ENCODE peak calls at places on chromosomes 5 and 9, in six cellular contexts. One of them, this sample, is unnamed.

GRCh38 chr9:121398374-121398773 is 28.3 kb upstream of the STOM start:
- DNase-seq in psoas muscle: no peak
- DNase-seq in esophagus squamous epithelium: no peak
- DNase-seq in CD8-positive, alpha-beta memory T cell: no peak
- DNase-seq in breast epithelium: no peak
- DNase-seq in Karpas-422: no peak
- DNase-seq in this sample: no peak

GRCh38 chr5:136191304-136192014 is 1.5 kb downstream of the SMIM32 start:
- DNase-seq in esophagus squamous epithelium: no peak
- DNase-seq in breast epithelium: no peak
- DNase-seq in CD8-positive, alpha-beta memory T cell: no peak
- DNase-seq in Karpas-422: no peak
- DNase-seq in psoas muscle: no peak
- DNase-seq in this sample: no peak

GRCh38 chr9:6461619-6462018 is 48.6 kb downstream of the UHRF2 start:
- DNase-seq in breast epithelium: no peak
- DNase-seq in esophagus squamous epithelium: no peak
- DNase-seq in CD8-positive, alpha-beta memory T cell: no peak
- DNase-seq in psoas muscle: no peak
- DNase-seq in Karpas-422: no peak
- DNase-seq in this sample: no peak

GRCh38 chr9:71646131-71646530 is 122.2 kb downstream of the CEMIP2 start:
- DNase-seq in CD8-positive, alpha-beta memory T cell: no peak
- DNase-seq in psoas muscle: no peak
- DNase-seq in Karpas-422: no peak
- DNase-seq in esophagus squamous epithelium: no peak
- DNase-seq in breast epithelium: no peak
- DNase-seq in this sample: no peak

GRCh38 chr5:112546946-112547647 is 128.0 kb upstream of the EPB41L4A start:
- DNase-seq in Karpas-422: no peak
- DNase-seq in CD8-positive, alpha-beta memory T cell: no peak
- DNase-seq in esophagus squamous epithelium: no peak
- DNase-seq in psoas muscle: no peak
- DNase-seq in breast epithelium: no peak
- DNase-seq in this sample: no peak

GRCh38 chr9:124206391-124206790 is 51.4 kb upstream of the NEK6 start:
- DNase-seq in Karpas-422: peak; percentile 94
- DNase-seq in esophagus squamous epithelium: no peak
- DNase-seq in breast epithelium: no peak
- DNase-seq in CD8-positive, alpha-beta memory T cell: no peak
- DNase-seq in psoas muscle: no peak
- DNase-seq in this sample: no peak

GRCh38 chr9:93151097-93151784 is 17.2 kb upstream of the NINJ1 start:
- DNase-seq in breast epithelium: no peak
- DNase-seq in psoas muscle: no peak
- DNase-seq in esophagus squamous epithelium: no peak
- DNase-seq in CD8-positive, alpha-beta memory T cell: no peak
- DNase-seq in Karpas-422: no peak
- DNase-seq in this sample: no peak

GRCh38 chr9:15101046-15101445 is 190.8 kb upstream of the FREM1 start:
- DNase-seq in breast epithelium: no peak
- DNase-seq in CD8-positive, alpha-beta memory T cell: no peak
- DNase-seq in Karpas-422: no peak
- DNase-seq in esophagus squamous epithelium: no peak
- DNase-seq in psoas muscle: no peak
- DNase-seq in this sample: no peak

GRCh38 chr9:130268521-130269131 is 3.1 kb downstream of the HMCN2 start:
- DNase-seq in breast epithelium: no peak
- DNase-seq in Karpas-422: no peak
- DNase-seq in esophagus squamous epithelium: no peak
- DNase-seq in CD8-positive, alpha-beta memory T cell: no peak
- DNase-seq in psoas muscle: no peak
- DNase-seq in this sample: peak; percentile 58

GRCh38 chr9:70256123-70256551 is 2.6 kb upstream of the SMC5 start:
- DNase-seq in psoas muscle: no peak
- DNase-seq in Karpas-422: no peak
- DNase-seq in breast epithelium: no peak
- DNase-seq in CD8-positive, alpha-beta memory T cell: no peak
- DNase-seq in esophagus squamous epithelium: no peak
- DNase-seq in this sample: no peak

GRCh38 chr9:117290809-117291208 is 124.0 kb downstream of the ASTN2 start:
- DNase-seq in CD8-positive, alpha-beta memory T cell: no peak
- DNase-seq in Karpas-422: no peak
- DNase-seq in esophagus squamous epithelium: no peak
- DNase-seq in psoas muscle: no peak
- DNase-seq in breast epithelium: no peak
- DNase-seq in this sample: no peak

GRCh38 chr9:129109952-129110739 is 447 bp downstream of the CRAT start:
- DNase-seq in breast epithelium: no peak
- DNase-seq in Karpas-422: no peak
- DNase-seq in CD8-positive, alpha-beta memory T cell: no peak
- DNase-seq in esophagus squamous epithelium: no peak
- DNase-seq in psoas muscle: peak; percentile 57
- DNase-seq in this sample: no peak

GRCh38 chr9:137494104-137494544 is 35.0 kb upstream of the NSMF start:
- DNase-seq in Karpas-422: no peak
- DNase-seq in breast epithelium: no peak
- DNase-seq in CD8-positive, alpha-beta memory T cell: no peak
- DNase-seq in psoas muscle: no peak
- DNase-seq in esophagus squamous epithelium: no peak
- DNase-seq in this sample: no peak

GRCh38 chr5:145752534-145752933 is 82.6 kb downstream of the PRELID2 start:
- DNase-seq in Karpas-422: no peak
- DNase-seq in breast epithelium: no peak
- DNase-seq in esophagus squamous epithelium: no peak
- DNase-seq in psoas muscle: no peak
- DNase-seq in CD8-positive, alpha-beta memory T cell: no peak
- DNase-seq in this sample: no peak

GRCh38 chr5:168121138-168121494 is 170.3 kb upstream of the WWC1 start:
- DNase-seq in CD8-positive, alpha-beta memory T cell: no peak
- DNase-seq in Karpas-422: no peak
- DNase-seq in psoas muscle: no peak
- DNase-seq in esophagus squamous epithelium: no peak
- DNase-seq in breast epithelium: no peak
- DNase-seq in this sample: no peak

GRCh38 chr9:33447404-33448158 is at the start of gene AQP3:
- DNase-seq in psoas muscle: peak; percentile 69
- DNase-seq in CD8-positive, alpha-beta memory T cell: peak; percentile 80
- DNase-seq in esophagus squamous epithelium: no peak
- DNase-seq in breast epithelium: peak; percentile 74
- DNase-seq in Karpas-422: peak; percentile 54
- DNase-seq in this sample: peak; percentile 81

DNA sequence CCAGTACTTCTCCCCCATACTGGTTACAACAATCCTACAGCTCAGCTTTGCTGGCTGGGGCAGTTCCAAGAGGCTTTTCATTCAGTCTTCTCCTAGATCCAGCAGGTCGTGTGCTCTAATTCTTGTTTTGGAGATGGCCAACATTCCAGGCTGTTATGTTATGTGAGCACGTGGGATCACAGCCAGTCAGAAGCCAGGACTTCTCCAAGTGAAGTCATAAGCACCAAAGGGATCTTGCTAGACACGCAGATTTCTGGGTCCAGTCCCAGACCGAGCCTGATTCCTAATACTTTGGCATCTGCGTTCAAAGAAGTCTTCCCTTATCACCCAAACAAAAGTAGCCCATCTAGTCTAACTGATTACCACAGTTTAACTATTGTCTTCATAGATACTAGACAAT is 1.4 kb upstream of the LARP1 start:
- DNase-seq in breast epithelium: no peak
- DNase-seq in psoas muscle: peak; percentile 74
- DNase-seq in esophagus squamous epithelium: peak; percentile 4
- DNase-seq in Karpas-422: peak; percentile 51
- DNase-seq in CD8-positive, alpha-beta memory T cell: no peak
- DNase-seq in this sample: peak; percentile 91
- H3K4me3 ChIP-seq in breast epithelium: no peak overlapping the region
- H3K4me3 ChIP-seq in psoas muscle: peak overlapping the region; percentile 72
- H3K4me3 ChIP-seq in esophagus squamous epithelium: peak overlapping the region; percentile 75
- H3K4me3 ChIP-seq in Karpas-422: peak overlapping the region; percentile 71
- H3K4me3 ChIP-seq in CD8-positive, alpha-beta memory T cell: no peak overlapping the region
- H3K4me3 ChIP-seq in this sample: peak overlapping the region; percentile 59

DNA sequence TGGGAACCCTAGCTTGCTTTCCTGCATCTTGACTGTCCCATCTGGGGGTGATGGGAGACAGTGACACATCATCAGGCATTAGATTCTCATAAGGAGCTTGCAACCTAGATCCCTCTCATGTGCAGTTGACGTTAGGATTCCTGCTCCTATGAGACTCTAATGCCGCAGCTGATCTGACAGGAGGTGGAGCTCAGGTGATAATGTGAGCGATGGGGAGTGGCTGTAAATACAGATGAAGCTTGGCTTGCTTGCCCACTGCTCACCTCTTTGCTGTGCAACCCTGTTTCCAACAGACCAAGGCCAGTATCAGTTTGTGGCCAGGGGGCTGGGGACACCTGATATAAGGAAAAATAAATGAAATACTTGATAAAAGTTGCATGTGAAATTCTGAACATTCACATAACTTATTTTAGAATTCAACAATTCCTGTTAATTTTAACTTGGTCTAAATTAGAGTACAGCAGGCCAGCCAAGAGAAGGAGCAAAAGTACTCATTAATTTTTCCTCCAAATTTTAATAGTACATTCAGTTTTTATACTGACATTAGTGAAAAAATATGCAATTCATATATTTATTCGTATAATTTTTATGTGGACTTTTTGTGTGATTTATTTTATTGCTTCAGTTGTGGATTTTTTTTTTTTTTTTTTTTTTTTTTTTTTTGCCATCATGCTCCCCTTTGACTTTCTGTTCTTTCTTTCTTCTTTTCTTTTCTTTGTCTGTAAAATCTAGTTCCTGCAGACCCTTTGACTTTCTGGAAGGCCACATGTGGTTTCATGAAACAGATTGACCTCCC is 11.4 kb downstream of the PAM start:
- DNase-seq in CD8-positive, alpha-beta memory T cell: no peak
- DNase-seq in breast epithelium: no peak
- DNase-seq in Karpas-422: no peak
- DNase-seq in psoas muscle: no peak
- DNase-seq in esophagus squamous epithelium: no peak
- DNase-seq in this sample: no peak
- H3K4me1 ChIP-seq in CD8-positive, alpha-beta memory T cell: peaks cover 32% of the 10 kb centered on the region
- H3K4me1 ChIP-seq in breast epithelium: no peaks in the 10 kb centered on the region
- H3K4me1 ChIP-seq in Karpas-422: peaks cover 9% of the 10 kb centered on the region
- H3K4me1 ChIP-seq in psoas muscle: peaks cover 49% of the 10 kb centered on the region
- H3K4me1 ChIP-seq in esophagus squamous epithelium: peaks cover 15% of the 10 kb centered on the region
- H3K4me1 ChIP-seq in this sample: no peaks in the 10 kb centered on the region

GRCh38 chr9:97562542-97562941 is 61.1 kb downstream of the TMOD1 start:
- DNase-seq in breast epithelium: no peak
- DNase-seq in psoas muscle: peak; percentile 42
- DNase-seq in Karpas-422: no peak
- DNase-seq in esophagus squamous epithelium: no peak
- DNase-seq in CD8-positive, alpha-beta memory T cell: no peak
- DNase-seq in this sample: no peak
- H3K27ac ChIP-seq in breast epithelium: no peak overlapping the region
- H3K27ac ChIP-seq in psoas muscle: peak overlapping the region; percentile 84
- H3K27ac ChIP-seq in Karpas-422: no peak overlapping the region
- H3K27ac ChIP-seq in esophagus squamous epithelium: peak overlapping the region; percentile 73
- H3K27ac ChIP-seq in CD8-positive, alpha-beta memory T cell: no peak overlapping the region
- H3K27ac ChIP-seq in this sample: peak overlapping the region; percentile 1

GRCh38 chr5:181160144-181160754 is 12.9 kb downstream of the OR2V2 start:
- DNase-seq in psoas muscle: peak; percentile 56
- DNase-seq in CD8-positive, alpha-beta memory T cell: peak; percentile 92
- DNase-seq in breast epithelium: no peak
- DNase-seq in Karpas-422: peak; percentile 78
- DNase-seq in esophagus squamous epithelium: peak; percentile 25
- DNase-seq in this sample: no peak
- H3K4me3 ChIP-seq in psoas muscle: peak overlapping the region; percentile 46
- H3K4me3 ChIP-seq in CD8-positive, alpha-beta memory T cell: peak overlapping the region; percentile 74
- H3K4me3 ChIP-seq in breast epithelium: peak overlapping the region; percentile 17
- H3K4me3 ChIP-seq in Karpas-422: peak overlapping the region; percentile 56
- H3K4me3 ChIP-seq in esophagus squamous epithelium: peak overlapping the region; percentile 58
- H3K4me3 ChIP-seq in this sample: peak overlapping the region; percentile 23

This sample was measured in ascending aorta.